ENCODE peak calls at places on chromosomes 3 and 15, in five cellular contexts. One of them, this sample, is unnamed.

GRCh38 chr15:41981373-41982132 is 9.2 kb upstream of the EHD4 start:
- DNase-seq in kidney glomerular epithelial cell: no peak
- DNase-seq in activated naive CD4-positive, alpha-beta T cell treated with Interleukin-2 at 50 U/mL for 16 hours: peak
- DNase-seq in stimulated activated CD8-positive, alpha-beta memory T cell treated with anti-CD3 and anti-CD28 coated beads, Interleukin-15, amount 100 ng/mL, for 24 hours: no peak
- DNase-seq in NCI-H510A: no peak
- DNase-seq in this sample: no peak

GRCh38 chr3:112376413-112376812 is 43.5 kb downstream of the CD200 start:
- DNase-seq in kidney glomerular epithelial cell: no peak
- DNase-seq in activated naive CD4-positive, alpha-beta T cell treated with Interleukin-2 at 50 U/mL for 16 hours: no peak
- DNase-seq in NCI-H510A: no peak
- DNase-seq in stimulated activated CD8-positive, alpha-beta memory T cell treated with anti-CD3 and anti-CD28 coated beads, Interleukin-15, amount 100 ng/mL, for 24 hours: no peak
- DNase-seq in this sample: no peak

GRCh38 chr3:49805367-49805782 is 2.3 kb downstream of the INKA1 start:
- DNase-seq in kidney glomerular epithelial cell: no peak
- DNase-seq in activated naive CD4-positive, alpha-beta T cell treated with Interleukin-2 at 50 U/mL for 16 hours: no peak
- DNase-seq in stimulated activated CD8-positive, alpha-beta memory T cell treated with anti-CD3 and anti-CD28 coated beads, Interleukin-15, amount 100 ng/mL, for 24 hours: no peak
- DNase-seq in NCI-H510A: no peak
- DNase-seq in this sample: no peak

GRCh38 chr15:29566914-29567313 is 255.4 kb downstream of the TJP1 start:
- DNase-seq in stimulated activated CD8-positive, alpha-beta memory T cell treated with anti-CD3 and anti-CD28 coated beads, Interleukin-15, amount 100 ng/mL, for 24 hours: no peak
- DNase-seq in kidney glomerular epithelial cell: peak
- DNase-seq in NCI-H510A: no peak
- DNase-seq in activated naive CD4-positive, alpha-beta T cell treated with Interleukin-2 at 50 U/mL for 16 hours: no peak
- DNase-seq in this sample: no peak

GRCh38 chr15:51647128-51647562 is 24.6 kb upstream of the DMXL2 start:
- DNase-seq in activated naive CD4-positive, alpha-beta T cell treated with Interleukin-2 at 50 U/mL for 16 hours: no peak
- DNase-seq in kidney glomerular epithelial cell: peak
- DNase-seq in NCI-H510A: no peak
- DNase-seq in stimulated activated CD8-positive, alpha-beta memory T cell treated with anti-CD3 and anti-CD28 coated beads, Interleukin-15, amount 100 ng/mL, for 24 hours: no peak
- DNase-seq in this sample: no peak

GRCh38 chr15:75306188-75306587 is 23.6 kb downstream of the GOLGA6D start:
- DNase-seq in kidney glomerular epithelial cell: no peak
- DNase-seq in stimulated activated CD8-positive, alpha-beta memory T cell treated with anti-CD3 and anti-CD28 coated beads, Interleukin-15, amount 100 ng/mL, for 24 hours: no peak
- DNase-seq in NCI-H510A: no peak
- DNase-seq in activated naive CD4-positive, alpha-beta T cell treated with Interleukin-2 at 50 U/mL for 16 hours: no peak
- DNase-seq in this sample: no peak

GRCh38 chr15:69305933-69306568 is 7.3 kb downstream of the PAQR5 start:
- DNase-seq in kidney glomerular epithelial cell: no peak
- DNase-seq in stimulated activated CD8-positive, alpha-beta memory T cell treated with anti-CD3 and anti-CD28 coated beads, Interleukin-15, amount 100 ng/mL, for 24 hours: no peak
- DNase-seq in NCI-H510A: no peak
- DNase-seq in activated naive CD4-positive, alpha-beta T cell treated with Interleukin-2 at 50 U/mL for 16 hours: no peak
- DNase-seq in this sample: no peak

GRCh38 chr3:123279121-123279520 is 77.4 kb downstream of the SEC22A start:
- DNase-seq in activated naive CD4-positive, alpha-beta T cell treated with Interleukin-2 at 50 U/mL for 16 hours: no peak
- DNase-seq in NCI-H510A: no peak
- DNase-seq in stimulated activated CD8-positive, alpha-beta memory T cell treated with anti-CD3 and anti-CD28 coated beads, Interleukin-15, amount 100 ng/mL, for 24 hours: no peak
- DNase-seq in kidney glomerular epithelial cell: no peak
- DNase-seq in this sample: no peak

GRCh38 chr15:93236924-93237323 is 147.9 kb upstream of the RGMA start:
- DNase-seq in NCI-H510A: no peak
- DNase-seq in kidney glomerular epithelial cell: no peak
- DNase-seq in activated naive CD4-positive, alpha-beta T cell treated with Interleukin-2 at 50 U/mL for 16 hours: no peak
- DNase-seq in stimulated activated CD8-positive, alpha-beta memory T cell treated with anti-CD3 and anti-CD28 coated beads, Interleukin-15, amount 100 ng/mL, for 24 hours: no peak
- DNase-seq in this sample: no peak

GRCh38 chr15:63729115-63729884 is 104.4 kb downstream of the HERC1 start:
- DNase-seq in NCI-H510A: no peak
- DNase-seq in kidney glomerular epithelial cell: no peak
- DNase-seq in activated naive CD4-positive, alpha-beta T cell treated with Interleukin-2 at 50 U/mL for 16 hours: peak
- DNase-seq in stimulated activated CD8-positive, alpha-beta memory T cell treated with anti-CD3 and anti-CD28 coated beads, Interleukin-15, amount 100 ng/mL, for 24 hours: no peak
- DNase-seq in this sample: no peak

GRCh38 chr3:55160241-55160877 is 232.5 kb upstream of the LRTM1 start:
- DNase-seq in stimulated activated CD8-positive, alpha-beta memory T cell treated with anti-CD3 and anti-CD28 coated beads, Interleukin-15, amount 100 ng/mL, for 24 hours: no peak
- DNase-seq in kidney glomerular epithelial cell: peak
- DNase-seq in NCI-H510A: no peak
- DNase-seq in activated naive CD4-positive, alpha-beta T cell treated with Interleukin-2 at 50 U/mL for 16 hours: no peak
- DNase-seq in this sample: no peak

GRCh38 chr3:157423337-157423736 is 13.3 kb upstream of the PTX3 start:
- DNase-seq in activated naive CD4-positive, alpha-beta T cell treated with Interleukin-2 at 50 U/mL for 16 hours: no peak
- DNase-seq in stimulated activated CD8-positive, alpha-beta memory T cell treated with anti-CD3 and anti-CD28 coated beads, Interleukin-15, amount 100 ng/mL, for 24 hours: no peak
- DNase-seq in kidney glomerular epithelial cell: no peak
- DNase-seq in NCI-H510A: no peak
- DNase-seq in this sample: no peak

GRCh38 chr15:98946301-98947255 is 61.0 kb downstream of the PGPEP1L start:
- DNase-seq in NCI-H510A: no peak
- DNase-seq in stimulated activated CD8-positive, alpha-beta memory T cell treated with anti-CD3 and anti-CD28 coated beads, Interleukin-15, amount 100 ng/mL, for 24 hours: no peak
- DNase-seq in kidney glomerular epithelial cell: no peak
- DNase-seq in activated naive CD4-positive, alpha-beta T cell treated with Interleukin-2 at 50 U/mL for 16 hours: no peak
- DNase-seq in this sample: no peak

GRCh38 chr3:10783360-10784346 is 32.4 kb upstream of the SLC6A11 start:
- DNase-seq in kidney glomerular epithelial cell: peak
- DNase-seq in stimulated activated CD8-positive, alpha-beta memory T cell treated with anti-CD3 and anti-CD28 coated beads, Interleukin-15, amount 100 ng/mL, for 24 hours: no peak
- DNase-seq in NCI-H510A: no peak
- DNase-seq in activated naive CD4-positive, alpha-beta T cell treated with Interleukin-2 at 50 U/mL for 16 hours: no peak
- DNase-seq in this sample: peak

GRCh38 chr3:36701903-36702374 is 62.4 kb downstream of the DCLK3 start:
- DNase-seq in NCI-H510A: no peak
- DNase-seq in stimulated activated CD8-positive, alpha-beta memory T cell treated with anti-CD3 and anti-CD28 coated beads, Interleukin-15, amount 100 ng/mL, for 24 hours: no peak
- DNase-seq in kidney glomerular epithelial cell: no peak
- DNase-seq in activated naive CD4-positive, alpha-beta T cell treated with Interleukin-2 at 50 U/mL for 16 hours: no peak
- DNase-seq in this sample: no peak

GRCh38 chr15:95365615-95366107 is 964.8 kb upstream of the NR2F2 start:
- DNase-seq in stimulated activated CD8-positive, alpha-beta memory T cell treated with anti-CD3 and anti-CD28 coated beads, Interleukin-15, amount 100 ng/mL, for 24 hours: no peak
- DNase-seq in NCI-H510A: no peak
- DNase-seq in kidney glomerular epithelial cell: no peak
- DNase-seq in activated naive CD4-positive, alpha-beta T cell treated with Interleukin-2 at 50 U/mL for 16 hours: no peak
- DNase-seq in this sample: no peak

GRCh38 chr3:34020761-34021635 is 222.6 kb downstream of the PDCD6IP start:
- DNase-seq in kidney glomerular epithelial cell: no peak
- DNase-seq in activated naive CD4-positive, alpha-beta T cell treated with Interleukin-2 at 50 U/mL for 16 hours: no peak
- DNase-seq in NCI-H510A: no peak
- DNase-seq in stimulated activated CD8-positive, alpha-beta memory T cell treated with anti-CD3 and anti-CD28 coated beads, Interleukin-15, amount 100 ng/mL, for 24 hours: no peak
- DNase-seq in this sample: no peak

GRCh38 chr3:41933154-41933676 is 28.7 kb downstream of the ULK4 start:
- DNase-seq in NCI-H510A: no peak
- DNase-seq in stimulated activated CD8-positive, alpha-beta memory T cell treated with anti-CD3 and anti-CD28 coated beads, Interleukin-15, amount 100 ng/mL, for 24 hours: no peak
- DNase-seq in activated naive CD4-positive, alpha-beta T cell treated with Interleukin-2 at 50 U/mL for 16 hours: no peak
- DNase-seq in kidney glomerular epithelial cell: peak
- DNase-seq in this sample: no peak

GRCh38 chr3:70090322-70090913 is 90.9 kb downstream of the SAMMSON start:
- DNase-seq in kidney glomerular epithelial cell: peak
- DNase-seq in stimulated activated CD8-positive, alpha-beta memory T cell treated with anti-CD3 and anti-CD28 coated beads, Interleukin-15, amount 100 ng/mL, for 24 hours: no peak
- DNase-seq in activated naive CD4-positive, alpha-beta T cell treated with Interleukin-2 at 50 U/mL for 16 hours: no peak
- DNase-seq in NCI-H510A: no peak
- DNase-seq in this sample: no peak

GRCh38 chr3:82633319-82633718 is 871.9 kb upstream of the GBE1 start:
- DNase-seq in activated naive CD4-positive, alpha-beta T cell treated with Interleukin-2 at 50 U/mL for 16 hours: no peak
- DNase-seq in NCI-H510A: no peak
- DNase-seq in stimulated activated CD8-positive, alpha-beta memory T cell treated with anti-CD3 and anti-CD28 coated beads, Interleukin-15, amount 100 ng/mL, for 24 hours: no peak
- DNase-seq in kidney glomerular epithelial cell: no peak
- DNase-seq in this sample: no peak

GRCh38 chr15:69627548-69628158 is 175.0 kb downstream of the RPLP1 start:
- DNase-seq in stimulated activated CD8-positive, alpha-beta memory T cell treated with anti-CD3 and anti-CD28 coated beads, Interleukin-15, amount 100 ng/mL, for 24 hours: no peak
- DNase-seq in activated naive CD4-positive, alpha-beta T cell treated with Interleukin-2 at 50 U/mL for 16 hours: no peak
- DNase-seq in kidney glomerular epithelial cell: no peak
- DNase-seq in NCI-H510A: no peak
- DNase-seq in this sample: no peak

GRCh38 chr3:66041116-66041515 is 2.4 kb upstream of the MAGI1 start:
- DNase-seq in activated naive CD4-positive, alpha-beta T cell treated with Interleukin-2 at 50 U/mL for 16 hours: no peak
- DNase-seq in kidney glomerular epithelial cell: no peak
- DNase-seq in NCI-H510A: no peak
- DNase-seq in stimulated activated CD8-positive, alpha-beta memory T cell treated with anti-CD3 and anti-CD28 coated beads, Interleukin-15, amount 100 ng/mL, for 24 hours: no peak
- DNase-seq in this sample: no peak

GRCh38 chr3:5082658-5083030 is 39.4 kb upstream of the ARL8B start:
- DNase-seq in kidney glomerular epithelial cell: no peak
- DNase-seq in stimulated activated CD8-positive, alpha-beta memory T cell treated with anti-CD3 and anti-CD28 coated beads, Interleukin-15, amount 100 ng/mL, for 24 hours: no peak
- DNase-seq in activated naive CD4-positive, alpha-beta T cell treated with Interleukin-2 at 50 U/mL for 16 hours: no peak
- DNase-seq in NCI-H510A: no peak
- DNase-seq in this sample: no peak

GRCh38 chr15:78312956-78313355 is 13.5 kb upstream of the SKIC8 start:
- DNase-seq in activated naive CD4-positive, alpha-beta T cell treated with Interleukin-2 at 50 U/mL for 16 hours: no peak
- DNase-seq in NCI-H510A: no peak
- DNase-seq in kidney glomerular epithelial cell: no peak
- DNase-seq in stimulated activated CD8-positive, alpha-beta memory T cell treated with anti-CD3 and anti-CD28 coated beads, Interleukin-15, amount 100 ng/mL, for 24 hours: no peak
- DNase-seq in this sample: no peak

GRCh38 chr3:187852842-187853727 is 107.8 kb upstream of the BCL6 start:
- DNase-seq in kidney glomerular epithelial cell: no peak
- DNase-seq in NCI-H510A: no peak
- DNase-seq in stimulated activated CD8-positive, alpha-beta memory T cell treated with anti-CD3 and anti-CD28 coated beads, Interleukin-15, amount 100 ng/mL, for 24 hours: no peak
- DNase-seq in activated naive CD4-positive, alpha-beta T cell treated with Interleukin-2 at 50 U/mL for 16 hours: no peak
- DNase-seq in this sample: no peak

GRCh38 chr15:47570451-47570850 is 146.9 kb upstream of the SEMA6D start:
- DNase-seq in stimulated activated CD8-positive, alpha-beta memory T cell treated with anti-CD3 and anti-CD28 coated beads, Interleukin-15, amount 100 ng/mL, for 24 hours: no peak
- DNase-seq in activated naive CD4-positive, alpha-beta T cell treated with Interleukin-2 at 50 U/mL for 16 hours: no peak
- DNase-seq in kidney glomerular epithelial cell: no peak
- DNase-seq in NCI-H510A: no peak
- DNase-seq in this sample: no peak

GRCh38 chr15:82942691-82943090 is 9.8 kb downstream of the HOMER2 start:
- DNase-seq in kidney glomerular epithelial cell: peak
- DNase-seq in NCI-H510A: no peak
- DNase-seq in activated naive CD4-positive, alpha-beta T cell treated with Interleukin-2 at 50 U/mL for 16 hours: no peak
- DNase-seq in stimulated activated CD8-positive, alpha-beta memory T cell treated with anti-CD3 and anti-CD28 coated beads, Interleukin-15, amount 100 ng/mL, for 24 hours: no peak
- DNase-seq in this sample: no peak

GRCh38 chr3:149245738-149246451 is 24.3 kb upstream of the CP start:
- DNase-seq in kidney glomerular epithelial cell: peak
- DNase-seq in stimulated activated CD8-positive, alpha-beta memory T cell treated with anti-CD3 and anti-CD28 coated beads, Interleukin-15, amount 100 ng/mL, for 24 hours: no peak
- DNase-seq in activated naive CD4-positive, alpha-beta T cell treated with Interleukin-2 at 50 U/mL for 16 hours: no peak
- DNase-seq in NCI-H510A: no peak
- DNase-seq in this sample: no peak

GRCh38 chr3:52238193-52238760 is 681 bp downstream of the TWF2 start:
- DNase-seq in activated naive CD4-positive, alpha-beta T cell treated with Interleukin-2 at 50 U/mL for 16 hours: no peak
- DNase-seq in stimulated activated CD8-positive, alpha-beta memory T cell treated with anti-CD3 and anti-CD28 coated beads, Interleukin-15, amount 100 ng/mL, for 24 hours: no peak
- DNase-seq in kidney glomerular epithelial cell: no peak
- DNase-seq in NCI-H510A: no peak
- DNase-seq in this sample: no peak

GRCh38 chr3:108448593-108448992 is 61.8 kb downstream of the MYH15 start:
- DNase-seq in activated naive CD4-positive, alpha-beta T cell treated with Interleukin-2 at 50 U/mL for 16 hours: no peak
- DNase-seq in stimulated activated CD8-positive, alpha-beta memory T cell treated with anti-CD3 and anti-CD28 coated beads, Interleukin-15, amount 100 ng/mL, for 24 hours: no peak
- DNase-seq in kidney glomerular epithelial cell: no peak
- DNase-seq in NCI-H510A: no peak
- DNase-seq in this sample: no peak

GRCh38 chr3:60746043-60746638 is 505.1 kb downstream of the FHIT start:
- DNase-seq in activated naive CD4-positive, alpha-beta T cell treated with Interleukin-2 at 50 U/mL for 16 hours: no peak
- DNase-seq in stimulated activated CD8-positive, alpha-beta memory T cell treated with anti-CD3 and anti-CD28 coated beads, Interleukin-15, amount 100 ng/mL, for 24 hours: no peak
- DNase-seq in NCI-H510A: no peak
- DNase-seq in kidney glomerular epithelial cell: peak
- DNase-seq in this sample: no peak

GRCh38 chr3:158479051-158479450 is 91.9 kb upstream of the MLF1 start:
- DNase-seq in stimulated activated CD8-positive, alpha-beta memory T cell treated with anti-CD3 and anti-CD28 coated beads, Interleukin-15, amount 100 ng/mL, for 24 hours: no peak
- DNase-seq in NCI-H510A: no peak
- DNase-seq in kidney glomerular epithelial cell: no peak
- DNase-seq in activated naive CD4-positive, alpha-beta T cell treated with Interleukin-2 at 50 U/mL for 16 hours: no peak
- DNase-seq in this sample: no peak

GRCh38 chr3:50388021-50388719 is 28.8 kb upstream of the TMEM115 start:
- DNase-seq in NCI-H510A: no peak
- DNase-seq in activated naive CD4-positive, alpha-beta T cell treated with Interleukin-2 at 50 U/mL for 16 hours: no peak
- DNase-seq in stimulated activated CD8-positive, alpha-beta memory T cell treated with anti-CD3 and anti-CD28 coated beads, Interleukin-15, amount 100 ng/mL, for 24 hours: no peak
- DNase-seq in kidney glomerular epithelial cell: no peak
- DNase-seq in this sample: no peak

GRCh38 chr15:96586901-96587300 is 256.4 kb downstream of the NR2F2 start:
- DNase-seq in stimulated activated CD8-positive, alpha-beta memory T cell treated with anti-CD3 and anti-CD28 coated beads, Interleukin-15, amount 100 ng/mL, for 24 hours: no peak
- DNase-seq in activated naive CD4-positive, alpha-beta T cell treated with Interleukin-2 at 50 U/mL for 16 hours: no peak
- DNase-seq in kidney glomerular epithelial cell: no peak
- DNase-seq in NCI-H510A: no peak
- DNase-seq in this sample: no peak

GRCh38 chr15:60906275-60906674 is 322.8 kb downstream of the RORA start:
- DNase-seq in stimulated activated CD8-positive, alpha-beta memory T cell treated with anti-CD3 and anti-CD28 coated beads, Interleukin-15, amount 100 ng/mL, for 24 hours: no peak
- DNase-seq in NCI-H510A: no peak
- DNase-seq in kidney glomerular epithelial cell: no peak
- DNase-seq in activated naive CD4-positive, alpha-beta T cell treated with Interleukin-2 at 50 U/mL for 16 hours: no peak
- DNase-seq in this sample: no peak

GRCh38 chr3:119428538-119428937 is 34.9 kb downstream of the TMEM39A start:
- DNase-seq in kidney glomerular epithelial cell: no peak
- DNase-seq in NCI-H510A: no peak
- DNase-seq in activated naive CD4-positive, alpha-beta T cell treated with Interleukin-2 at 50 U/mL for 16 hours: no peak
- DNase-seq in stimulated activated CD8-positive, alpha-beta memory T cell treated with anti-CD3 and anti-CD28 coated beads, Interleukin-15, amount 100 ng/mL, for 24 hours: no peak
- DNase-seq in this sample: no peak

GRCh38 chr3:167684389-167684993 is 30.7 kb upstream of the WDR49 start:
- DNase-seq in kidney glomerular epithelial cell: peak
- DNase-seq in activated naive CD4-positive, alpha-beta T cell treated with Interleukin-2 at 50 U/mL for 16 hours: peak
- DNase-seq in stimulated activated CD8-positive, alpha-beta memory T cell treated with anti-CD3 and anti-CD28 coated beads, Interleukin-15, amount 100 ng/mL, for 24 hours: no peak
- DNase-seq in NCI-H510A: peak
- DNase-seq in this sample: peak

GRCh38 chr3:169760479-169760878 is 4.4 kb downstream of the TERC start:
- DNase-seq in activated naive CD4-positive, alpha-beta T cell treated with Interleukin-2 at 50 U/mL for 16 hours: no peak
- DNase-seq in kidney glomerular epithelial cell: no peak
- DNase-seq in NCI-H510A: no peak
- DNase-seq in stimulated activated CD8-positive, alpha-beta memory T cell treated with anti-CD3 and anti-CD28 coated beads, Interleukin-15, amount 100 ng/mL, for 24 hours: no peak
- DNase-seq in this sample: no peak

GRCh38 chr3:142180761-142181362 is 31.5 kb upstream of the TFDP2 start:
- DNase-seq in stimulated activated CD8-positive, alpha-beta memory T cell treated with anti-CD3 and anti-CD28 coated beads, Interleukin-15, amount 100 ng/mL, for 24 hours: no peak
- DNase-seq in activated naive CD4-positive, alpha-beta T cell treated with Interleukin-2 at 50 U/mL for 16 hours: peak
- DNase-seq in kidney glomerular epithelial cell: peak
- DNase-seq in NCI-H510A: no peak
- DNase-seq in this sample: peak